ENCODE peak calls at places on chromosomes 7 and 10, in four cellular contexts. I is left colon; P is stimulated activated CD4-positive, alpha-beta T cell treated with anti-CD3 and anti-CD28 coated beads, TNF-alpha, amount 100 ng/mL, for 1 hour; W is left ventricle myocardium inferior. B is an unnamed sample.

GRCh38 chr7:155858521-155859061 is 46.3 kb upstream of the SHH start:
- DNase-seq in I (no peak), P (no peak), W (no peak), B (peak)

GRCh38 chr10:103295391-103296044 is 18.6 kb downstream of the INA start:
- DNase-seq in I (no peak), P (no peak), W (no peak), B (no peak)

GRCh38 chr7:37683263-37684120 is at the start of gene GPR141:
- DNase-seq in I (no peak), P (no peak), W (no peak), B (no peak)

GRCh38 chr10:79304479-79305087 is 42.7 kb upstream of the PPIF start:
- DNase-seq in I (no peak), P (no peak), W (no peak), B (no peak)

GRCh38 chr7:604884-605531 is 85.4 kb upstream of the PDGFA start:
- DNase-seq in I (no peak), P (no peak), W (no peak), B (peak)

GRCh38 chr10:5604946-5605345 is 61.4 kb downstream of the ASB13 start:
- DNase-seq in I (no peak), P (no peak), W (no peak), B (no peak)

GRCh38 chr10:70921285-70921684 is 32.9 kb upstream of the PCBD1 start:
- DNase-seq in I (no peak), P (no peak), W (no peak), B (no peak)

GRCh38 chr7:1669486-1669951 is 558 bp upstream of the ELFN1 start:
- DNase-seq in I (no peak), P (no peak), W (no peak), B (peak)

GRCh38 chr10:3693031-3693714 is 91.8 kb downstream of the KLF6 start:
- DNase-seq in I (no peak), P (no peak), W (no peak), B (no peak)

GRCh38 chr10:83037653-83038052 is 1101.7 kb upstream of the GHITM start:
- DNase-seq in I (no peak), P (no peak), W (no peak), B (no peak)

GRCh38 chr7:103540986-103541385 is 95.0 kb upstream of the SLC26A5 start:
- DNase-seq in I (no peak), P (no peak), W (peak), B (peak)

GRCh38 chr10:55024718-55025117 is 223.7 kb upstream of the PCDH15 start:
- DNase-seq in I (no peak), P (no peak), W (no peak), B (no peak)

GRCh38 chr7:80659120-80660055 is 20.9 kb downstream of the CD36 start:
- DNase-seq in I (no peak), P (no peak), W (no peak), B (no peak)

GRCh38 chr10:97520978-97521761 is 22.4 kb downstream of the UBTD1 start:
- DNase-seq in I (no peak), P (no peak), W (no peak), B (peak)

GRCh38 chr10:12348870-12349627 is at the start of gene CAMK1D:
- DNase-seq in I (peak), P (peak), W (peak), B (peak)

GRCh38 chr10:78913219-78914059 is 155.3 kb upstream of the ZMIZ1 start:
- DNase-seq in I (peak), P (no peak), W (no peak), B (peak)

GRCh38 chr10:73859441-73860049 is 14.8 kb downstream of the CAMK2G start:
- DNase-seq in I (no peak), P (no peak), W (no peak), B (no peak)

GRCh38 chr7:132720835-132721234 is 144.6 kb upstream of the PLXNA4 start:
- DNase-seq in I (no peak), P (no peak), W (no peak), B (no peak)

GRCh38 chr7:113824117-113824823 is 94.5 kb downstream of the PPP1R3A start:
- DNase-seq in I (no peak), P (no peak), W (no peak), B (no peak)

GRCh38 chr10:6563075-6563474 is 17.0 kb downstream of the PRKCQ start:
- DNase-seq in I (no peak), P (no peak), W (no peak), B (no peak)

GRCh38 chr10:102410427-102411073 is 8.0 kb downstream of the PSD start:
- DNase-seq in I (no peak), P (peak), W (no peak), B (no peak)

GRCh38 chr7:16982640-16983103 is 100.9 kb upstream of the AGR3 start:
- DNase-seq in I (no peak), P (no peak), W (no peak), B (no peak)

GRCh38 chr10:31064334-31064733 is 32.7 kb upstream of the ZNF438 start:
- DNase-seq in I (no peak), P (no peak), W (peak), B (no peak)

GRCh38 chr7:98774893-98775292 is 94.9 kb downstream of the TMEM130 start:
- DNase-seq in I (no peak), P (no peak), W (no peak), B (no peak)

GRCh38 chr7:123864012-123864411 is 19.0 kb downstream of the HYAL4 start:
- DNase-seq in I (no peak), P (no peak), W (no peak), B (no peak)

GRCh38 chr10:62422068-62422590 is 48.0 kb downstream of the ZNF365 start:
- DNase-seq in I (no peak), P (no peak), W (no peak), B (no peak)

GRCh38 chr7:88091988-88092675 is 127.7 kb downstream of the SRI start:
- DNase-seq in I (no peak), P (no peak), W (no peak), B (no peak)

GRCh38 chr7:150781016-150781415 is 19.1 kb downstream of the TMEM176B start:
- DNase-seq in I (no peak), P (no peak), W (no peak), B (no peak)

GRCh38 chr10:10891437-10891836 is 126.2 kb upstream of the CELF2 start:
- DNase-seq in I (no peak), P (no peak), W (no peak), B (peak)

GRCh38 chr7:27190284-27190748 is 5.3 kb upstream of the HOXA11 start:
- DNase-seq in I (no peak), P (no peak), W (no peak), B (no peak)

GRCh38 chr7:888081-889024 is 12.0 kb downstream of the GET4 start:
- DNase-seq in I (no peak), P (no peak), W (peak), B (peak)

GRCh38 chr10:3960496-3960895 is 175.5 kb upstream of the KLF6 start:
- DNase-seq in I (no peak), P (no peak), W (no peak), B (no peak)

GRCh38 chr10:118827466-118828155 is 72.8 kb upstream of the CACUL1 start:
- DNase-seq in I (no peak), P (no peak), W (no peak), B (no peak)

GRCh38 chr7:152851326-152851725 is 91.8 kb downstream of the ACTR3B start:
- DNase-seq in I (no peak), P (no peak), W (no peak), B (no peak)

GRCh38 chr7:100863406-100863950 is 3.7 kb upstream of the TRIP6 start:
- DNase-seq in I (no peak), P (no peak), W (no peak), B (no peak)

GRCh38 chr7:141115949-141116348 is 42.1 kb downstream of the TMEM178B start:
- DNase-seq in I (no peak), P (no peak), W (no peak), B (no peak)

GRCh38 chr10:130635528-130635927 is 499.3 kb downstream of the GLRX3 start:
- DNase-seq in I (no peak), P (no peak), W (no peak), B (no peak)

GRCh38 chr10:61902448-61903183 is 1.1 kb downstream of the ARID5B start:
- DNase-seq in I (peak), P (peak), W (peak), B (no peak)

GRCh38 chr7:30247546-30248386 is 36.6 kb upstream of the ZNRF2 start:
- DNase-seq in I (no peak), P (no peak), W (no peak), B (no peak)

GRCh38 chr10:130491698-130492050 is 355.5 kb downstream of the GLRX3 start:
- DNase-seq in I (no peak), P (no peak), W (no peak), B (no peak)